ENCODE peak calls at places on chromosomes 4 and X, in ten cellular contexts. W is A549, Z is endothelial cell of umbilical vein, C is SK-N-SH, L is HepG2, P is WTC11, Y is HCT116, M is H1, N is K562, R is GM12878. F is an unnamed sample.

GRCh38 chr4:4752576-4753401 is 106.7 kb upstream of the MSX1 start:
- DNase-seq in W (no peak), Z (no peak), C (no peak), L (no peak), P (no peak), Y (no peak), M (no peak), N (no peak), R (no peak), F (peak)

GRCh38 chr4:101355767-101356702 is 8.7 kb upstream of the PPP3CA start:
- DNase-seq in W (peak), Z (peak), C (no peak), L (peak), P (no peak), Y (peak), M (no peak), N (no peak), R (no peak), F (peak)

GRCh38 chrX:15915959-15916703 is 61.5 kb upstream of the AP1S2 start:
- DNase-seq in W (no peak), Z (no peak), C (no peak), L (no peak), P (no peak), Y (no peak), M (no peak), N (no peak), R (no peak), F (peak)

GRCh38 chr4:145939856-145940255 is 1.2 kb upstream of the ZNF827 start:
- DNase-seq in W (no peak), Z (peak), C (no peak), L (no peak), P (no peak), Y (no peak), M (no peak), N (no peak), R (no peak), F (no peak)

GRCh38 chr4:182207806-182208483 is 35.3 kb upstream of the TENM3 start:
- DNase-seq in W (peak), Z (no peak), C (no peak), L (no peak), P (no peak), Y (no peak), M (no peak), N (no peak), R (no peak), F (no peak)

GRCh38 chr4:87973283-87974169 is 2.0 kb upstream of the SPP1 start:
- DNase-seq in W (peak), Z (peak), C (peak), L (peak), P (peak), Y (peak), M (peak), N (peak), R (no peak), F (peak)

GRCh38 chrX:1358793-1359476 is 22.4 kb downstream of the IL3RA start:
- DNase-seq in W (no peak), Z (no peak), C (no peak), L (no peak), P (peak), Y (no peak), M (no peak), N (no peak), R (no peak), F (no peak)

GRCh38 chrX:130105226-130105625 is 5.1 kb downstream of the ELF4 start:
- DNase-seq in W (no peak), Z (no peak), C (no peak), L (no peak), P (no peak), Y (no peak), M (no peak), N (no peak), R (no peak), F (no peak)

GRCh38 chr4:169124661-169125060 is 114.6 kb upstream of the CBR4 start:
- DNase-seq in W (no peak), Z (no peak), C (peak), L (no peak), P (no peak), Y (no peak), M (no peak), N (no peak), R (no peak), F (no peak)

GRCh38 chr4:3108211-3108610 is 33.7 kb downstream of the HTT start:
- DNase-seq in W (no peak), Z (no peak), C (no peak), L (no peak), P (no peak), Y (no peak), M (no peak), N (no peak), R (no peak), F (no peak)

DNA sequence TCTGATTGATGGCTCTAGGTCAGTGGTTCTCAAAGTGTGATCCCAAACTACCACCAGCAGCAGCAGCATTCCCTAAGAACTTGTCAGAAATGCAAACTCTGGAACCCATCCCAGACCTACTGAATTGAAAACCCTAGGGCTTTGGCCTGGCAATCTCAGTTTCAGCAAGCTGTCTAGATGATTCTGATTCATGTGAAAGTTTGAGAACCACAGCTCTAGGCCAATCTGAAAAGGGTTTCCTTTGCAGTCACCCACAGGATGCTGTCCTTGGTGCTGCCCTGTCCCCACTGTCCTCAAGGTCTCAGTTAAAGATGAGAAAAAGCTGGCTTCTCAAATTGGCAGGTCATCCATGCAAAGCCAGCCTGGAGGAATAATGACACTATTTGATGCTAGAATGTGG is 34.8 kb downstream of the SMPX start:
- DNase-seq in W (no peak), Z (no peak), C (no peak), L (no peak), P (no peak), Y (no peak), M (no peak), N (no peak), R (no peak), F (peak)
- TF ChIP-seq MAX in W (no peak), Z (no peak), C (no peak), L (no peak), P (no peak), Y (no peak), M (no peak), N (no peak), R (no peak), F (no peak)

GRCh38 chrX:140507223-140507981 is 2.5 kb upstream of the SOX3 start:
- DNase-seq in W (no peak), Z (no peak), C (peak), L (no peak), P (no peak), Y (no peak), M (no peak), N (no peak), R (no peak), F (no peak)

GRCh38 chrX:140508958-140509357 is 4.1 kb upstream of the SOX3 start:
- DNase-seq in W (no peak), Z (no peak), C (peak), L (no peak), P (no peak), Y (no peak), M (no peak), N (no peak), R (no peak), F (no peak)

GRCh38 chrX:140505421-140506337 is 810 bp upstream of the SOX3 start:
- DNase-seq in W (no peak), Z (no peak), C (peak), L (no peak), P (peak), Y (no peak), M (no peak), N (no peak), R (no peak), F (no peak)

GRCh38 chrX:140509468-140510305 is 4.8 kb upstream of the SOX3 start:
- DNase-seq in W (no peak), Z (no peak), C (peak), L (no peak), P (no peak), Y (no peak), M (no peak), N (no peak), R (no peak), F (no peak)

GRCh38 chrX:140507982-140508305 is 3.1 kb upstream of the SOX3 start:
- DNase-seq in W (no peak), Z (no peak), C (peak), L (no peak), P (peak), Y (no peak), M (no peak), N (no peak), R (no peak), F (no peak)
- TF ChIP-seq MAX in W (no peak), Z (no peak), C (no peak), L (no peak), P (no peak), Y (no peak), M (no peak), N (no peak), R (no peak), F (no peak)

DNA sequence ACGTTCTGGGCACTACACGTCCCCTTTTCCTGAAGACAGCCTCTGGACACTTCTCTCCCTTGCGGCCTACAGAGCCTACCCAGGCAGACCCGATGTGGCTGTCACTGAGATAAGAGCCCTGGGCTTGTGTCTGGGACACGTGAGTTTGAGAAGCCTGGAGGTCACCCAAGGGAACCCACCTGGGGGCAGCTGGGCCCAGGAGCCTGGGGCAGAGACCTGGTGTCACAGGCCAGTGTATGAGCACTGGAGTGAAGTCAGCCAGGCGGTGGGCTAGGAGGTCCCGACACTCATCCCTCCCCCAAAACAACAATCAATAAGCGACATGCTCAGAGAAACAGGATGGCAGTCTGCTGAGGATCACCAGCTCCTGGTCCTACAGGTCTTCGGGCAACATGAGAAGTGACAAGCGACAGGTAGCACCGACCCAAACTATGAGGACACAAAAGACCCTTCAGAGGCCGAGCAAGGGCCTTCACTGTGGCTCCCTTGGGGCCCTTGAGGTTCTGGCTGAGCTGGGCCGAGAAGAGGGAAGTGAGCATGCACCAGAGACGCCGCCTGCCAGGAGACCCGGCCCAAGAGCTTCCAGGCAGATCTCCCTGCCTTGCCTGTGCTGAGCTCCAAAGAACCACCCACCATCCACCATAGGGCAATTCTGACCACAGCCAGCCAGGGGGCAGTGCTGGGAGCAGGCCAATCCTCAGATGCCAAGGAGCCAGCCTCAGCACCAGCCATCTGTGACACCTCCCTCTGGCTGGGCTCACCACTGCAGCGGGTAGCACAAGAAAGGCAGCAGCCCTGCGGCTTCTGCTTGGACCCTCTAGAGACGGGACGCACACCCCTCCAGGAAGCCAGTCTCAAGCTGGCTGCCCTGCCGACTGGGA is 11.0 kb upstream of the DUSP9 start:
- DNase-seq in W (peak), Z (peak), C (peak), L (peak), P (peak), Y (no peak), M (peak), N (no peak), R (no peak), F (peak)
- TF ChIP-seq MAX in W (no peak), Z (no peak), C (no peak), L (no peak), P (no peak), Y (no peak), M (peak), N (no peak), R (no peak), F (no peak)

DNA sequence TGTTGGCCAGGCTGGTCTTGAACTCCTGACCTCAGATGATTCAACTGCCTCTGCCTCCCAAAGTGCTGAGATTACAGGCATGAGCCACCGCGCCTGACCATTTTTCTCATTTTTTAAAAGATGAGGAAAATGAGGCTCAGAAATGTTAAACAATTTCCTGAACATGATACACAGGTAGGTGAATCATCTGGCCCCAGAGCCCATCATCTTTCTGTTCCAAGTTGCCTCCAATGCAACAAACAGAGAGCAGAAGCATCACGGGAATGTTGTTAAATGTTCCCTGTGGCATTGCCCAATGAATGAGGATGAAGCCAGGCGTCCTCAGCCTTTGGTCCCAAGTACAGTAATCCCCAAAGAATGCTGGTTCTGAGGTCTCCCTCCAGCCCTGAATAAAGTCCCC is 31.3 kb upstream of the ANXA5 start:
- DNase-seq in W (peak), Z (no peak), C (no peak), L (peak), P (no peak), Y (no peak), M (no peak), N (no peak), R (no peak), F (no peak)
- TF ChIP-seq MAX in W (no peak), Z (no peak), C (no peak), L (no peak), P (no peak), Y (no peak), M (no peak), N (no peak), R (no peak), F (no peak)

GRCh38 chrX:13005671-13006473 is 31.0 kb downstream of the TMSB4X start:
- DNase-seq in W (no peak), Z (no peak), C (no peak), L (no peak), P (no peak), Y (no peak), M (no peak), N (no peak), R (peak), F (no peak)

GRCh38 chrX:13008851-13009250 is 33.9 kb downstream of the TMSB4X start:
- DNase-seq in W (no peak), Z (no peak), C (no peak), L (no peak), P (no peak), Y (no peak), M (no peak), N (no peak), R (no peak), F (no peak)

GRCh38 chrX:13008189-13008533 is 33.3 kb downstream of the TMSB4X start:
- DNase-seq in W (no peak), Z (no peak), C (no peak), L (no peak), P (no peak), Y (no peak), M (no peak), N (no peak), R (no peak), F (peak)

GRCh38 chrX:13009256-13009655 is 34.3 kb downstream of the TMSB4X start:
- DNase-seq in W (no peak), Z (no peak), C (no peak), L (no peak), P (no peak), Y (no peak), M (no peak), N (no peak), R (no peak), F (no peak)

DNA sequence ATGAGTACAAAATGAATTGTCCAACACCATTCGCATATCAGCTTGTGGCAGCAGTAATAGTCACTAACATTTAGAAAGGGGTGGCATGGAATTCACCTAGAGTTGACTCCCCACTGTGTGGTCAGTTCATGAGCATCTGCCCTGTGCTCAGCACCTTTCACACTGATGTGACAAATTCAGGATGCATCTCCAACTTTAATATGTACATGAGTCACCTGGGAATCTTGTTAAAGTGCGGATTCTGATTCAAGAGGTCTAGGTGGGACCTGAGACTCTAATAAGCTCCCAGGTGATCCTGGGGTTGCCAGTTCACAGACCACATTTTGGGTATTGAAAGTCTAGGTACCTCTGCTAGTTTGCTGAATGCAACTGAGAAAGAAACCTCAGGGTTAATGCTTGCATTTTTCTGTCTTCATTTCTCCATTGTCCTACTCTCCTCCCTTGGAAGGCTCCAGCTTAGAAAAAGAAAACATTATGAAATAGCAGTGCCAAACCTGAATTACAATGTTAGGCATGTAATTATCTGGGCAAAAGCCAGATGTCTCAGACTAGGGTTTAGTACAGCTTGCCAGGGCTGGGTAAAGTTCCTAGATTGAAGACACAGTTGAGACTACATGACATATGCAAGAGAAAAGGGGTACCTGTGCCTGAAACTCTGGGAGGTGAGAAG is 32.7 kb downstream of the TMSB4X start:
- DNase-seq in W (no peak), Z (peak), C (no peak), L (no peak), P (no peak), Y (no peak), M (no peak), N (no peak), R (no peak), F (no peak)
- TF ChIP-seq MAX in W (no peak), Z (no peak), C (peak), L (no peak), P (no peak), Y (no peak), M (no peak), N (no peak), R (no peak), F (no peak)